ENCODE peak calls at places on chromosomes 11 and 22, in six cellular contexts. R is mammary epithelial cell, I is tibial nerve, J is fibroblast of lung, H is Panc1, Y is tibial artery. L is an unnamed sample.

GRCh38 chr22:41642711-41643110 is 21.6 kb downstream of the XRCC6 start:
- DNase-seq in R (peak; percentile 54), I (no peak), J (peak; percentile 35), H (no peak), Y (no peak), L (no peak)

GRCh38 chr11:112343368-112344039 is 82.8 kb upstream of the PLET1 start:
- DNase-seq in R (no peak), I (no peak), J (no peak), H (no peak), Y (no peak), L (no peak)

GRCh38 chr22:24398409-24398808 is 29.0 kb upstream of the ADORA2A start:
- DNase-seq in R (no peak), I (no peak), J (no peak), H (no peak), Y (no peak), L (no peak)

GRCh38 chr11:48307760-48308386 is 1.9 kb downstream of the OR4S1 start:
- DNase-seq in R (peak; percentile 28), I (peak; percentile 23), J (peak; percentile 9), H (peak; percentile 69), Y (no peak), L (no peak)

GRCh38 chr11:129457321-129457720 is 81.7 kb downstream of the BARX2 start:
- DNase-seq in R (no peak), I (no peak), J (no peak), H (no peak), Y (no peak), L (no peak)

GRCh38 chr11:17691550-17691949 is 27.8 kb upstream of the MYOD1 start:
- DNase-seq in R (no peak), I (no peak), J (no peak), H (no peak), Y (no peak), L (no peak)

GRCh38 chr11:64537876-64538275 is 53.1 kb upstream of the SLC22A12 start:
- DNase-seq in R (no peak), I (no peak), J (no peak), H (no peak), Y (peak; percentile 38), L (no peak)

GRCh38 chr22:46769191-46769675 is 6.8 kb downstream of the TBC1D22A start:
- DNase-seq in R (no peak), I (no peak), J (no peak), H (no peak), Y (no peak), L (peak; percentile 84)

GRCh38 chr11:119188887-119189286 is 3.6 kb downstream of the NHERF4 start:
- DNase-seq in R (no peak), I (no peak), J (no peak), H (no peak), Y (no peak), L (no peak)

GRCh38 chr11:117498791-117499190 is 171.1 kb downstream of the CEP164 start:
- DNase-seq in R (no peak), I (no peak), J (no peak), H (no peak), Y (no peak), L (no peak)

GRCh38 chr11:46560300-46561025 is 33.4 kb downstream of the AMBRA1 start:
- DNase-seq in R (peak; percentile 48), I (no peak), J (peak; percentile 38), H (no peak), Y (no peak), L (no peak)

GRCh38 chr11:116724813-116725212 is 48.0 kb downstream of the BUD13 start:
- DNase-seq in R (no peak), I (no peak), J (no peak), H (no peak), Y (no peak), L (no peak)

GRCh38 chr22:37898441-37899181 is 7.5 kb upstream of the MICALL1 start:
- DNase-seq in R (peak; percentile 95), I (no peak), J (peak; percentile 59), H (no peak), Y (no peak), L (no peak)

GRCh38 chr11:44475114-44475686 is 90.3 kb upstream of the CD82 start:
- DNase-seq in R (no peak), I (no peak), J (no peak), H (no peak), Y (no peak), L (no peak)

GRCh38 chr11:124900464-124900863 is 2.8 kb upstream of the ROBO4 start:
- DNase-seq in R (peak; percentile 88), I (no peak), J (peak; percentile 89), H (no peak), Y (no peak), L (peak; percentile 65)

GRCh38 chr11:117828641-117829368 is 4.3 kb upstream of the FXYD2 start:
- DNase-seq in R (peak; percentile 64), I (no peak), J (peak; percentile 86), H (no peak), Y (peak; percentile 64), L (peak; percentile 65)

GRCh38 chr11:93543292-93543977 is at the start of gene SMCO4:
- DNase-seq in R (peak; percentile 75), I (peak; percentile 61), J (peak; percentile 68), H (peak; percentile 35), Y (peak; percentile 89), L (peak; percentile 89)

GRCh38 chr11:67651976-67652895 is 1.7 kb upstream of the ACY3 start:
- DNase-seq in R (no peak), I (no peak), J (peak; percentile 10), H (no peak), Y (no peak), L (no peak)

GRCh38 chr11:111335596-111335995 is 37.2 kb downstream of the POU2AF3 start:
- DNase-seq in R (peak; percentile 9), I (no peak), J (no peak), H (no peak), Y (no peak), L (no peak)

GRCh38 chr11:134330611-134331564 is 900 bp upstream of the GLB1L2 start:
- DNase-seq in R (no peak), I (no peak), J (no peak), H (no peak), Y (no peak), L (no peak)

GRCh38 chr22:37016134-37016910 is 2.9 kb downstream of the TST start:
- DNase-seq in R (no peak), I (no peak), J (no peak), H (no peak), Y (no peak), L (no peak)

GRCh38 chr22:28958611-28959010 is 75.2 kb downstream of the ZNRF3 start:
- DNase-seq in R (peak; percentile 58), I (no peak), J (peak; percentile 51), H (no peak), Y (no peak), L (no peak)

GRCh38 chr11:45927332-45927683 is 4.9 kb downstream of the LARGE2 start:
- DNase-seq in R (no peak), I (no peak), J (no peak), H (no peak), Y (peak; percentile 60), L (no peak)

GRCh38 chr11:121535122-121535796 is 82.5 kb upstream of the SORL1-AS1 start:
- DNase-seq in R (peak; percentile 12), I (no peak), J (peak; percentile 43), H (no peak), Y (no peak), L (no peak)

GRCh38 chr11:33828604-33829429 is 54.5 kb upstream of the FBXO3 start:
- DNase-seq in R (no peak), I (no peak), J (no peak), H (no peak), Y (no peak), L (no peak)

GRCh38 chr11:1076061-1076665 is 1.5 kb downstream of the MUC2 start:
- DNase-seq in R (no peak), I (peak; percentile 3), J (no peak), H (no peak), Y (peak; percentile 40), L (no peak)
- H3K36me3 ChIP-seq in R (no peaks in the 10 kb centered on the region), I (no peaks in the 10 kb centered on the region), J (no peaks in the 10 kb centered on the region), H (no peaks in the 10 kb centered on the region), Y (no peaks in the 10 kb centered on the region), L (no peaks in the 10 kb centered on the region)

DNA sequence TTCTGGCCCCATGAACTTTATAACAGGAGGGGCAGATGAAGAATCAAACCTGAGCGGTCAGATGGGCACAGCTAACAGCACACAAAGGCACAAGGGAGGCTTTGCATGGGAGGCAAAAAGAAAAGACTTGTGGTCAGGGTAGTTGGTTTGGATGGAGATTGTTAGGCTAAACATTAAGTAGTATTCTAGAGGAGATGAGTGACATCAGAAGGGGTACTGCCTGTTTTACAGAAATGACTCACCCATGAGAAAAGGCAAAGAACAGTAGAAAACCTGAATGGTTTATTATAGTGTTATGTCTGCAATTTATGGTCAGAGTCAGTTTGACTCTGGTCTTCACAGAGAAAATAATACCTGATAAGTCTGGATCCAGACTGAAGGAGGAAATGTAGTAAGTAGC is 129.8 kb upstream of the KIRREL3 start:
- DNase-seq in R (no peak), I (no peak), J (no peak), H (no peak), Y (no peak), L (no peak)
- TF ChIP-seq CTCF in R (no peak), I (no peak), J (no peak), H (no peak), Y (no peak), L (no peak)

GRCh38 chr22:33302049-33302545 is 243.9 kb upstream of the SYN3 start:
- DNase-seq in R (peak; percentile 48), I (peak; percentile 68), J (peak; percentile 47), H (peak; percentile 39), Y (peak; percentile 81), L (peak; percentile 89)

GRCh38 chr22:33299245-33299956 is 241.2 kb upstream of the SYN3 start:
- DNase-seq in R (no peak), I (no peak), J (no peak), H (no peak), Y (peak; percentile 42), L (no peak)

GRCh38 chr22:33302549-33302948 is 244.4 kb upstream of the SYN3 start:
- DNase-seq in R (no peak), I (no peak), J (no peak), H (no peak), Y (no peak), L (no peak)

GRCh38 chr22:33303109-33303508 is 244.9 kb upstream of the SYN3 start:
- DNase-seq in R (no peak), I (no peak), J (no peak), H (no peak), Y (no peak), L (no peak)

DNA sequence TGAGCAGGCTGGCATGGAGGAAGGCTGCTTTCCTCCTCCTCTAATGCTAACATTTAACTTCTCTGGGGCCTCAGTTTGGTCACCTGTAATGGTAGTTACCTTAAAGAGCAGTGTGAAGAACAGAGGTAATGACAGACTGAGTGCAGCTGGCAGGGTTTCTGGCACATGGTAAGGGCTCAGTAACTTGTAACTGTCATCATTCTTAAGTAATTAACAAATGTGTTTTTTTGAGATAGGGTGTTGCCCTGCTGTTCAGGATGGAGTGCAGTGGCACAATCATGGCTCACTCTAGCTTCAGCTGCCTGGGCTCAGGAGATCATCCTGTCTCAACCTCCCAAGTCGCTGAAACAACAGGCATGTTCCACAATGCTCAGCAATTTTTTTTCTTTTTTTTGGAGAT is 242.0 kb upstream of the SYN3 start:
- DNase-seq in R (no peak), I (no peak), J (no peak), H (no peak), Y (no peak), L (no peak)
- H3K4me3 ChIP-seq in R (no peak overlapping the region), I (no peak overlapping the region), J (no peak overlapping the region), H (no peak overlapping the region), Y (no peak overlapping the region), L (no peak overlapping the region)

DNA sequence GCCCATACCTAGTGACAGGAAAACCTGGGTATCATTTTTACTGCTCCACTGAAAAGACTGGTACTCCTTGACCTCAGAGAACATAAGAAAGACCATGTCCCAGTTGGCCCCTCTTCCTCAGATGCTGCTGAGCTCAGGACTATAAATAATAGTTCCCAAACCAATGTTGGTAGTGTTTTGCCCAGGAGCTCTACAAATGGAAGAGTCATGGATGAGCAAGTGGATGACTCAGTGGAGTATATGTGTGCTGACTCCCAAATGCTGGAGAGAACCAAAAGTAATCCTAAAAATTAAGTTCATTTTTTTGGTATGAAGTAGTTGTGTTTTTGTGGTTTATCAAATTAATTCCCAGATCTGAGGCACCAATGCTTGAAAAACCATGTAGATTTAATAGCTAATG is 482.0 kb downstream of the KCNA4 start:
- DNase-seq in R (peak; percentile 17), I (no peak), J (peak; percentile 37), H (no peak), Y (no peak), L (no peak)
- H3K36me3 ChIP-seq in R (no peaks in the 10 kb centered on the region), I (no peaks in the 10 kb centered on the region), J (no peaks in the 10 kb centered on the region), H (no peaks in the 10 kb centered on the region), Y (no peaks in the 10 kb centered on the region), L (no peaks in the 10 kb centered on the region)

L was measured in psoas muscle.